ENCODE peak calls at places on chromosomes 16 and 17, in nine cellular contexts. A is GM23248, Q is keratinocyte, N is BE2C, O is body of pancreas, D is AG04450, S is gastrocnemius medialis, W is right cardiac atrium, B is tibial nerve. T is an unnamed sample. For H3K9me3, the result is how much of the 10 kb centered on the place peaks cover.

GRCh38 chr16:82177555-82177954 is 7.5 kb upstream of the MPHOSPH6 start:
- DNase-seq in B (no peak), W (no peak), O (no peak), S (no peak), A (no peak), D (no peak), N (no peak), Q (no peak), T (no peak)

GRCh38 chr17:60522889-60523626 is 3.0 kb downstream of the APPBP2 start:
- DNase-seq in B (no peak), N (no peak), Q (no peak), W (no peak), S (no peak), A (peak), D (no peak), O (no peak), T (no peak)

GRCh38 chr17:14737984-14738651 is 437.2 kb downstream of the HS3ST3B1 start:
- DNase-seq in W (peak), B (peak), D (peak), S (peak), N (no peak), O (peak), A (peak), Q (peak), T (peak)

GRCh38 chr17:31541559-31541958 is 150.1 kb downstream of the RAB11FIP4 start:
- DNase-seq in A (peak), B (no peak), D (no peak), N (peak), W (peak), O (peak), S (no peak), Q (no peak), T (no peak)

GRCh38 chr16:7513429-7513828 is 180.8 kb downstream of the RBFOX1 start:
- DNase-seq in D (no peak), A (no peak), S (no peak), O (no peak), W (no peak), Q (no peak), N (peak), B (no peak), T (peak)

GRCh38 chr17:29929006-29929543 is 953 bp downstream of the SSH2 start:
- DNase-seq in S (peak), B (no peak), O (peak), W (no peak), A (peak), N (peak), Q (no peak), D (no peak), T (peak)

GRCh38 chr17:42913981-42914617 is 13.5 kb downstream of the G6PC1 start:
- DNase-seq in S (no peak), Q (no peak), D (no peak), N (no peak), W (no peak), O (no peak), A (no peak), B (no peak), T (no peak)

GRCh38 chr17:4969551-4970231 is 2.1 kb upstream of the SPAG7 start:
- DNase-seq in O (no peak), A (peak), Q (no peak), B (no peak), N (no peak), D (no peak), W (no peak), S (peak), T (no peak)

GRCh38 chr17:16286009-16286946 is 67.0 kb downstream of the CENPV start:
- DNase-seq in D (peak), N (peak), O (peak), S (peak), W (peak), Q (no peak), A (peak), B (peak), T (peak)

GRCh38 chr16:50680907-50681885 is at the start of gene SNX20:
- DNase-seq in A (no peak), D (no peak), N (no peak), O (no peak), Q (no peak), S (no peak), W (peak), B (no peak), T (no peak)

GRCh38 chr16:72202014-72202413 is 30.1 kb upstream of the PMFBP1 start:
- DNase-seq in N (no peak), B (no peak), S (no peak), D (no peak), A (peak), W (no peak), O (no peak), Q (peak), T (no peak)

GRCh38 chr17:65595071-65595655 is 33.7 kb upstream of the AXIN2 start:
- DNase-seq in N (no peak), D (no peak), O (no peak), A (no peak), B (no peak), Q (no peak), W (no peak), S (no peak), T (no peak)

GRCh38 chr16:78607022-78607421 is 507.6 kb downstream of the WWOX start:
- DNase-seq in D (no peak), W (no peak), O (no peak), B (no peak), N (no peak), S (no peak), A (no peak), Q (no peak), T (no peak)

GRCh38 chr16:51152691-51153261 is 1.7 kb upstream of the SALL1 start:
- DNase-seq in S (no peak), B (no peak), N (no peak), A (peak), O (no peak), W (peak), D (no peak), Q (no peak), T (no peak)

GRCh38 chr17:6439951-6440350 is 4.3 kb upstream of the PIMREG start:
- DNase-seq in D (no peak), Q (no peak), B (no peak), W (no peak), O (no peak), N (no peak), A (no peak), S (no peak), T (no peak)

GRCh38 chr16:84054916-84055315 is 12.3 kb upstream of the SLC38A8 start:
- DNase-seq in O (peak), Q (no peak), N (no peak), S (no peak), A (no peak), W (peak), D (no peak), B (no peak), T (no peak)

GRCh38 chr16:78684655-78685400 is 585.4 kb downstream of the WWOX start:
- DNase-seq in B (peak), D (no peak), N (no peak), S (peak), Q (no peak), A (peak), W (peak), O (no peak), T (peak)

GRCh38 chr16:11665071-11665491 is 3.2 kb upstream of the SNN start:
- DNase-seq in W (peak), A (no peak), Q (no peak), B (no peak), S (no peak), D (no peak), N (no peak), O (no peak), T (no peak)

GRCh38 chr17:78355045-78355641 is 4.7 kb downstream of the SOCS3 start:
- DNase-seq in O (no peak), D (no peak), W (no peak), N (no peak), Q (no peak), A (no peak), S (no peak), B (no peak), T (no peak)

GRCh38 chr16:89958068-89958467 is 9.5 kb downstream of the DEF8 start:
- DNase-seq in A (peak), O (no peak), Q (no peak), S (no peak), N (peak), W (peak), D (no peak), B (no peak), T (peak)

GRCh38 chr17:14201087-14201486 is 35.6 kb downstream of the CDRT15 start:
- DNase-seq in W (no peak), D (no peak), O (no peak), N (no peak), A (peak), S (no peak), Q (no peak), B (no peak), T (no peak)

GRCh38 chr17:74493381-74493833 is 27.0 kb downstream of the CD300A start:
- DNase-seq in D (no peak), Q (no peak), W (peak), A (peak), N (peak), S (peak), B (peak), O (peak), T (peak)

GRCh38 chr17:74485841-74486240 is 19.4 kb downstream of the CD300A start:
- DNase-seq in N (no peak), B (no peak), Q (no peak), A (no peak), S (no peak), O (no peak), W (no peak), D (no peak), T (no peak)

GRCh38 chr17:74490716-74491115 is 24.3 kb downstream of the CD300A start:
- DNase-seq in S (no peak), Q (no peak), A (no peak), B (no peak), O (no peak), W (no peak), N (no peak), D (no peak), T (no peak)

GRCh38 chr17:74497471-74497870 is 31.0 kb downstream of the CD300A start:
- DNase-seq in S (no peak), D (no peak), A (no peak), N (no peak), B (no peak), W (no peak), O (no peak), Q (no peak), T (no peak)

DNA sequence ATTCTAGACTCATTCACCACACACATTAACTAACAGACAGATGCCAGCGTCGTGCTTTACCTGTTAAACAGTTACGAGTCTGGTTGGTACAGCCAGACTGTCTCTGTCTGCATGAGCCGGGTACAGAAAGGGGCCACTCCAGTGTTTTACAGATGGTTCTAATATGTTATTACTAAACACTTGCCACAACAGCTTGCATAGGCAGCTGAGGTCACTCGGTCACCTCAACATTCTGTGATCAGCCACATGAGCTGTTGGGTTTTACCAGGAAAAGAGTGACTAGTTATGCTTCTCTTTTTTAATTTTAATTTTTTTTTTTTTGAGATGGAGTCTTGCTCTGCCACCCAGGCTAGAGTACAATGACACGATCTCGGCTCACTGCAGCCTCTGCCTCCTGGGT is 25.2 kb downstream of the CD300A start:
- DNase-seq in S (no peak), A (no peak), N (no peak), D (no peak), W (no peak), Q (no peak), B (no peak), O (no peak), T (no peak)
- H3K9me3 ChIP-seq in S (under half), A (under half), N (under half), D (under half), W (under half), Q (under half), B (under half), O (under half), T (under half)

DNA sequence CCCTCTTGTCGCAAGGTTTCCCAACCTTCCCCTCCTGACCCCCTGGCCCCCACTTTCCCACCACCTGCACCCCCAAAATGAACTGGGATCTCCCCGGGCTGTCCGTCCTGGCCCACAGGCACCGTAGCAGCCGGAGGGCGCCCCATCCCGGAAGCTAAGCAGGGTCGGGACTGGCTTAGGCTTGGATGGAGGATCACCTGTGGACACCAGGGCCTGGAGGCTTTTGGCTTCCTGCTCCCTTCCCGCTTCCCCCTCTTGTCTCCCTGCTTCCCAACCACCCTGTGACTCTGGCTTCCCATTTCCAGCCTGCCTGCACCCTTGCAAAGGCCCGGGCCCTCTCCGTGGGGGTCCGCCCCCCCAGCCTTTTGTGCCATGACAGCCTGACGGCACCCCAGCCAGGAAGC is 2291.3 kb downstream of the TP53TG3F start:
- DNase-seq in B (no peak), N (no peak), A (no peak), S (no peak), W (no peak), O (no peak), Q (no peak), D (no peak), T (no peak)
- H3K9me3 ChIP-seq in B (half or more), N (under half), A (under half), S (under half), W (under half), O (under half), Q (under half), D (half or more), T (under half)

DNA sequence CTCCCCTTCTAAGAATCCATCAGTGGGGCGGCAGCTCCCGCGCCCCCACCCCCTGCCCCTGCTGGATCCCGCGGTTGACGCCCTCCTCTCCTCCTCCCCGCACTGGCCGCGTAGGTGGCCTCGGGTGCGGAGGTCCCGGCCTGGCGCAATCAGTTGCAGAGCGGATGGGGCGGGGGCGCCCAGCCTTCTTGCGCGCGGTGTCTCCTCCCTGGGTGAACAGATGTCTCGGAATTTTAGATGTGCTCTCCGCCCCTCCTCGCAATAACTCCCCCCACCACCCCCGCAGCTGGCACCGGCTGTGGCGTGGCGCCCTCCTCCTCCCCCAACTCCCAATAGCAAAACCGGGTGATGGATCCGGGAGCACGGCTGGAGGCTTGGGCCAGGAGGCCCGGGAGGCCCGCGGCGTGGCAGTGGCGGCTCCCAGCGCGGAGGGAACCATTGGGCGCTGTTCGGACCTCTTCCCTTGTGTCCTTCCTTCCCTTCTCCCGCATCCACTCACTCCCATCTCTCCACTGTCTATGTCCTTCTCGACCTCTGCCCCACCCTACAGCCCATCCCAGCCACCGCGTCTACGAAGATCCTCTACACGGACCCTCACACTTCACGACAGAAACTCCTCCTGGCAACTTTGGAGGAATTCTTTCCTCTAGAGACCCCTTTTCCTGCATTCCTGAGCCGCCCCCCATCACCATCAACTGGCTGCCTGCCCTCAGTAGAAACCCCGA is 11.0 kb downstream of the NEUROD2 start:
- DNase-seq in N (no peak), W (no peak), D (no peak), O (no peak), A (no peak), S (no peak), B (no peak), Q (no peak), T (no peak)
- H3K9me3 ChIP-seq in N (under half), W (under half), D (under half), O (under half), A (under half), S (under half), B (under half), Q (under half), T (under half)

GRCh38 chr16:14182999-14183398 is 111.9 kb downstream of the MRTFB start:
- DNase-seq in Q (no peak), N (no peak), A (no peak), D (no peak), B (no peak), S (no peak), O (no peak), W (no peak), T (no peak)

GRCh38 chr16:14187517-14188338 is 116.6 kb downstream of the MRTFB start:
- DNase-seq in W (no peak), D (no peak), B (no peak), S (no peak), Q (no peak), N (no peak), A (no peak), O (no peak), T (no peak)

GRCh38 chr16:14186007-14186953 is 115.2 kb downstream of the MRTFB start:
- DNase-seq in N (peak), A (peak), S (peak), B (no peak), O (no peak), D (peak), Q (no peak), W (peak), T (no peak)

GRCh38 chr16:14181371-14182050 is 110.4 kb downstream of the MRTFB start:
- DNase-seq in W (no peak), N (no peak), A (peak), O (no peak), D (peak), S (no peak), Q (no peak), B (no peak), T (no peak)

DNA sequence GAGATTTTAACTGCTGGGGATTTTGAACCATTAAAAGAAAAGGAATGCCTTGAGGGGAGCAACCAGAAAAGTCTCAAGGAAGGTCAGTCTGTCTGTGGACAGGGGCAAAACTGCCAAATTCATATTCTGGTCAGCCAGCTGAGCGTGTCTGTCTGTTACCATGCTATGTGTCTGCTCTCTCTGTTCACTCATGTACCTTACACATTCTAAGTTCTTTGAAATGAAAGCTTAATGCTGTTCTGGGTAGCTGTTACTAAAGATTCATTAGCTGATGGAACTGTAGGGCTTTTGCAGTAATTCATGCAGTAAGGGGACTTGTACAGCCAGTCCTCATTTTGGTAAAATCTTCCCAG is 115.8 kb downstream of the MRTFB start:
- DNase-seq in W (no peak), N (no peak), B (no peak), D (no peak), A (peak), Q (no peak), O (no peak), S (no peak), T (no peak)
- H3K9me3 ChIP-seq in W (under half), N (under half), B (under half), D (under half), A (under half), Q (under half), O (under half), S (under half), T (under half)

DNA sequence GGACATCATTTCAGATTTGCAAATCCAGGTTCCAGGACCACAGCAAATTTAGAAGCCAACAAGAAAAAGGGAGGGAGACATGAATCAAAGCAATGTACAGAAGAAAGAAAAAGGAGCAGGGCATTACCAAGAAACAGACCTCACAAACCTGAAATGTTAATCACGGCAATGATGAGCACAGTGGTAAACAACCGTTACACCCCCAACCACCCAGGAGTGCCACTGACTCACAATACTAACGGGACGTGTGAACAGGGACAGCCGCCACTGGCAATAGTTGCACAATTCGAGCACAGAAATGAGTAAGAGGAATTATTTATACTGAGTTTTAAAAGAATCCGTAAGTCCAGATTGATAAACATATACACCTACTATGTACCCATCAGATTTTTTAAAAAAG is 13.8 kb downstream of the USP22 start:
- DNase-seq in S (peak), B (no peak), A (peak), W (peak), N (no peak), Q (no peak), O (peak), D (no peak), T (no peak)
- H3K9me3 ChIP-seq in S (under half), B (under half), A (under half), W (under half), N (under half), Q (under half), O (under half), D (under half), T (under half)

DNA sequence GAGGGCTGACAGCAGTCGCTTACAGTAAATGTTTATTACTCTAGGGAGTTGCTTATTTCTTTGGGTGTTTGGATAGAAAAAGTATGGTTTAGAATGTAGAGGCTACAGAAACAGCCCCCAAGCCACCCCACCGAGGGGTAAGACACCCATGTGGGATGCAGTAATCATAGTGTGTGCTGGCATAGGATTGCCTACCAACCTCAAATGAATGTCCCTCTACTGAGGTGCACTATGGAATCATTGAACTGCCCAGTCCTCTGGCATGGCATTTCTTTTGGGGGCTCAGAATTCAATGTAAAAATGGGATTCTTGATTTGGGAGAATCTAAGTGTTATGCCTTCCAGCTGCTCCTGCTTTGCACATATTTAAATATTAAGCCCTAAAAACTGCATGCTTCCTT is 46.8 kb downstream of the ZNF267 start:
- DNase-seq in N (no peak), B (no peak), S (no peak), O (no peak), D (no peak), A (no peak), W (no peak), Q (no peak), T (no peak)
- H3K9me3 ChIP-seq in N (under half), B (half or more), S (under half), O (under half), D (under half), A (under half), W (under half), Q (under half), T (under half)

GRCh38 chr16:3295209-3295608 is 10.0 kb downstream of the TIGD7 start:
- DNase-seq in W (no peak), S (no peak), O (no peak), Q (no peak), N (no peak), B (no peak), D (no peak), A (no peak), T (no peak)
- H3K9me3 ChIP-seq in W (under half), S (under half), O (under half), Q (under half), N (under half), B (half or more), D (half or more), A (under half), T (half or more)